ENCODE peak calls at places on chromosomes 11 and 22, in five cellular contexts. One of them, this sample, is unnamed.

GRCh38 chr11:36753960-36754359 is 155.9 kb upstream of the RAG2 start:
- DNase-seq in K562: no peak
- DNase-seq in A549: no peak
- DNase-seq in HepG2: no peak
- DNase-seq in IMR-90: no peak
- DNase-seq in this sample: no peak

GRCh38 chr11:134374891-134375550 is 37.0 kb downstream of the B3GAT1 start:
- DNase-seq in K562: no peak
- DNase-seq in A549: no peak
- DNase-seq in HepG2: no peak
- DNase-seq in IMR-90: no peak
- DNase-seq in this sample: no peak

GRCh38 chr11:64086263-64086938 is 50.7 kb downstream of the FLRT1 start:
- DNase-seq in K562: no peak
- DNase-seq in A549: peak
- DNase-seq in HepG2: no peak
- DNase-seq in IMR-90: peak
- DNase-seq in this sample: no peak

GRCh38 chr11:129849447-129850130 is 33.9 kb downstream of the TMEM45B start:
- DNase-seq in K562: no peak
- DNase-seq in A549: no peak
- DNase-seq in HepG2: no peak
- DNase-seq in IMR-90: no peak
- DNase-seq in this sample: no peak

GRCh38 chr11:66112041-66112491 is 42.0 kb downstream of the PACS1 start:
- DNase-seq in K562: no peak
- DNase-seq in A549: peak
- DNase-seq in HepG2: no peak
- DNase-seq in IMR-90: no peak
- DNase-seq in this sample: no peak

GRCh38 chr11:9013373-9013772 is 9.6 kb upstream of the NRIP3 start:
- DNase-seq in K562: no peak
- DNase-seq in A549: no peak
- DNase-seq in HepG2: no peak
- DNase-seq in IMR-90: no peak
- DNase-seq in this sample: no peak

GRCh38 chr22:37137131-37137530 is 12.6 kb downstream of the IL2RB start:
- DNase-seq in K562: no peak
- DNase-seq in A549: no peak
- DNase-seq in HepG2: no peak
- DNase-seq in IMR-90: no peak
- DNase-seq in this sample: no peak

GRCh38 chr22:23565288-23565941 is 14.7 kb downstream of the IGLL1 start:
- DNase-seq in K562: no peak
- DNase-seq in A549: peak
- DNase-seq in HepG2: no peak
- DNase-seq in IMR-90: no peak
- DNase-seq in this sample: no peak

GRCh38 chr11:72784662-72785061 is 9.2 kb downstream of the STARD10 start:
- DNase-seq in K562: no peak
- DNase-seq in A549: no peak
- DNase-seq in HepG2: no peak
- DNase-seq in IMR-90: no peak
- DNase-seq in this sample: no peak
- TF ChIP-seq RFX5 in K562: no peak
- TF ChIP-seq RFX5 in A549: no peak
- TF ChIP-seq RFX5 in HepG2: no peak
- TF ChIP-seq RFX5 in IMR-90: no peak
- TF ChIP-seq RFX5 in this sample: no peak

DNA sequence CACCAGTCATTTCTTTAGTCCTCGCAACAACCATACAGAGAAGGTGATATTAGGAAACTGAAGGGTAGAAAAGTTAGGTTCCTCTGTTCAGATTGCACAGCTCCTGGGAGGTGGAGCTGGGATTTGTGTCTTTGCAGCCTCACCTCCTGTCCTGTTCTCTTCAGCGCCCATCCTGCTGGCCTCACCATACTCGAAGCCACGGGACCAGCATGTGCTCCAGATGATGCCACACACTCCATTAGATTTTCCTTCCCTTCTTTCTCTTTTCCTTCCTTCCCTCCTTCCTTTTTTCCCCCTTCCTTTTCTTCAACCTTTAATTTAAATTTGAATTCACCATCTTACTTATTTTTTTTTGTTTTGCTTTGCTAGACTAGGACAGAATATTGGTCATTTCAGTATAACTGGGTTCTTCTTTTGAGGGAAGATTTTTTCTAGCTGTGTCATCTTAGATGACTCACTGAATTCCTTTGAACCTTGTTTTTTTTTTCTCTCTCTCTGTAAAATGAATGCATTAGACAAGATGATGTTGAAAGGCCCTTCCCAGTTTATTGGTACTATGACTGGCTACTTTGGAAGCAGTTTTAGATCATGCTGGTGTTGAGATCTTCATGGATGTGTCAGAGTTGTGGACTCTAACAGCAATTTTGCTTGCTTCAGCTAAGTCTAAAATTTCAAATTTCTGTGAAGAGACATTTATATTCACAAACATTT is 662.5 kb upstream of the TENM4 start:
- DNase-seq in K562: no peak
- DNase-seq in A549: peak
- DNase-seq in HepG2: peak
- DNase-seq in IMR-90: peak
- DNase-seq in this sample: no peak
- TF ChIP-seq RFX5 in K562: no peak
- TF ChIP-seq RFX5 in A549: no peak
- TF ChIP-seq RFX5 in HepG2: no peak
- TF ChIP-seq RFX5 in IMR-90: no peak
- TF ChIP-seq RFX5 in this sample: no peak

DNA sequence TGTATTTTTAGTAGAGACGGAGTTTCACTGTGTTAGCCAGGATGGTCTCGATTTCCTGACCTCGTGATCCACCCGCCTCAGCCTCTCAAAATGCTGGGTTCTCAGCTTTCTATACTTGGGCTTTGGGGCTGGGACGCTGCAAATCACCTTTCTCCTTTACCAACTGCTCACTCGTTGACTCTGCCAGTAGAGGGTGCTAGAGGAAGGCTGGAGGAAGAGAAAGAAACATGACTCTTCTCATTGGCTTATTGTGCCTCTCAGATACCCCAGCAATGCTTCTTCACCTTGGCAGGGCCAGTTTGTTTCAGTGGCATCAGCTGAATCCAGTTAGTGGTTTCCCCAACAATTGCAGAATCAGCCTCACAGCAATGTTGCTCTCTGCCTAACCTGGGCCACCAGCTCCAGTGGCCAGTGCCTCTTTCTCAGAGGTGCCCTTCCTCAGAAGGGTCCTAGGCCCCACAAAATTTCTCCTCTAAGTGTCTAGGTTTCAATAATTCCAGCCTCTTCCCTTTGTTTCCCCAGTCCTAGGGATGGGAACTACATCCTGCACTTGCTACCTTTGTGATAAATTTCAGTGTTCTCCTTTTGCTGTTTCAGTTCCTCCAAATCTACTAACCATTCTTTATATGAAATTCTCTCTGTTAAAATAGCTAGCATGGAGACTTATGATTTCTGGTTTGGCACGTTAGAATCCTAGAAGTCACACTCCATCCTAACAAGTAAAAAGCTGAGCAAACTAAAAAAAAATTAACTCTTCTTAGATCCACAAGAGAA is 71.5 kb upstream of the VSTM5 start:
- DNase-seq in K562: peak
- DNase-seq in A549: peak
- DNase-seq in HepG2: peak
- DNase-seq in IMR-90: peak
- DNase-seq in this sample: peak
- TF ChIP-seq RFX5 in K562: no peak
- TF ChIP-seq RFX5 in A549: no peak
- TF ChIP-seq RFX5 in HepG2: no peak
- TF ChIP-seq RFX5 in IMR-90: no peak
- TF ChIP-seq RFX5 in this sample: no peak

GRCh38 chr22:43466710-43467109 is 54.9 kb downstream of the MPPED1 start:
- DNase-seq in K562: no peak
- DNase-seq in A549: no peak
- DNase-seq in HepG2: no peak
- DNase-seq in IMR-90: no peak
- DNase-seq in this sample: no peak
- TF ChIP-seq RFX5 in K562: no peak
- TF ChIP-seq RFX5 in A549: no peak
- TF ChIP-seq RFX5 in HepG2: no peak
- TF ChIP-seq RFX5 in IMR-90: no peak
- TF ChIP-seq RFX5 in this sample: no peak

GRCh38 chr11:122213111-122213510 is 97.1 kb upstream of the BLID start:
- DNase-seq in K562: no peak
- DNase-seq in A549: no peak
- DNase-seq in HepG2: no peak
- DNase-seq in IMR-90: no peak
- DNase-seq in this sample: no peak
- TF ChIP-seq RFX5 in K562: no peak
- TF ChIP-seq RFX5 in A549: no peak
- TF ChIP-seq RFX5 in HepG2: no peak
- TF ChIP-seq RFX5 in IMR-90: no peak
- TF ChIP-seq RFX5 in this sample: no peak

GRCh38 chr22:47112994-47113879 is 350.8 kb downstream of the TBC1D22A start:
- DNase-seq in K562: no peak
- DNase-seq in A549: no peak
- DNase-seq in HepG2: no peak
- DNase-seq in IMR-90: no peak
- DNase-seq in this sample: no peak
- TF ChIP-seq RFX5 in K562: no peak
- TF ChIP-seq RFX5 in A549: no peak
- TF ChIP-seq RFX5 in HepG2: no peak
- TF ChIP-seq RFX5 in IMR-90: no peak
- TF ChIP-seq RFX5 in this sample: no peak

DNA sequence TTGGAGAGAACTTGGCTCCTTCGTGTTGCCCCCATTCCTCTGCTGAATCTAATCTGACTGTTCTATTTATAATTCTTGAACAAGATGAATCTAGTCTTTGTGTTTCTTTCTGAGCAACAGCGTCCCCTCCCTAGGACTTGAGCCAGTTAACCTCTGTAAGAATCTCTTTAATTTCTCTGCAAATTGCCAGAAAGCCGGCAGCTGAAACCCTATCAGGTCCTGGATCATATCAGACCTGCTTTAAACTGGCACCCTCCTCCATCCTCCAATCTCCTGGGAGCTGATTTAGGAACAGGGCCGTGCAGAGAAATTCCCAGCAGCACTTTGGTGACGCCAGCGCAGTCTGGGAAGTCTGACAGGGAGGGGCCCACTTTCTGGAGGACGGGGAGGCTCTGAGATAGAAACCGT is 289.2 kb upstream of the SORL1-AS1 start:
- DNase-seq in K562: no peak
- DNase-seq in A549: no peak
- DNase-seq in HepG2: no peak
- DNase-seq in IMR-90: peak
- DNase-seq in this sample: no peak
- TF ChIP-seq RFX5 in K562: no peak
- TF ChIP-seq RFX5 in A549: no peak
- TF ChIP-seq RFX5 in HepG2: no peak
- TF ChIP-seq RFX5 in IMR-90: no peak
- TF ChIP-seq RFX5 in this sample: no peak